ENCODE peak calls at places on chromosomes 16 and 17, in eight cellular contexts. One of them, this sample, is unnamed.

GRCh38 chr16:68590201-68590994 is 51.3 kb downstream of the ZFP90 start:
- DNase-seq in heart right ventricle: peak; percentile 44
- DNase-seq in psoas muscle: peak; percentile 14
- DNase-seq in AG04450: no peak
- DNase-seq in A673: peak; percentile 65
- DNase-seq in SK-N-SH: peak; percentile 91
- DNase-seq in IMR-90: peak; percentile 7
- DNase-seq in esophagus squamous epithelium: no peak
- DNase-seq in this sample: peak; percentile 80

GRCh38 chr17:34579979-34580684 is 750 bp downstream of the TMEM132E start:
- DNase-seq in heart right ventricle: peak; percentile 36
- DNase-seq in psoas muscle: peak; percentile 41
- DNase-seq in AG04450: no peak
- DNase-seq in A673: no peak
- DNase-seq in SK-N-SH: peak; percentile 83
- DNase-seq in IMR-90: no peak
- DNase-seq in esophagus squamous epithelium: no peak
- DNase-seq in this sample: peak; percentile 41

GRCh38 chr17:40032322-40033320 is 17.4 kb downstream of the CSF3 start:
- DNase-seq in heart right ventricle: peak; percentile 69
- DNase-seq in psoas muscle: peak; percentile 70
- DNase-seq in AG04450: no peak
- DNase-seq in A673: no peak
- DNase-seq in SK-N-SH: no peak
- DNase-seq in IMR-90: no peak
- DNase-seq in esophagus squamous epithelium: no peak
- DNase-seq in this sample: no peak

GRCh38 chr17:75808905-75809621 is 24.5 kb downstream of the UNK start:
- DNase-seq in heart right ventricle: no peak
- DNase-seq in psoas muscle: peak; percentile 69
- DNase-seq in AG04450: no peak
- DNase-seq in A673: peak; percentile 44
- DNase-seq in SK-N-SH: peak; percentile 27
- DNase-seq in IMR-90: peak; percentile 37
- DNase-seq in esophagus squamous epithelium: no peak
- DNase-seq in this sample: no peak

GRCh38 chr17:66633322-66633965 is 201.5 kb upstream of the CACNG5 start:
- DNase-seq in heart right ventricle: no peak
- DNase-seq in psoas muscle: no peak
- DNase-seq in AG04450: no peak
- DNase-seq in A673: no peak
- DNase-seq in SK-N-SH: no peak
- DNase-seq in IMR-90: peak; percentile 47
- DNase-seq in esophagus squamous epithelium: no peak
- DNase-seq in this sample: no peak

GRCh38 chr16:70582280-70582978 is 58.8 kb downstream of the SF3B3 start:
- DNase-seq in heart right ventricle: no peak
- DNase-seq in psoas muscle: no peak
- DNase-seq in AG04450: no peak
- DNase-seq in A673: peak; percentile 24
- DNase-seq in SK-N-SH: no peak
- DNase-seq in IMR-90: no peak
- DNase-seq in esophagus squamous epithelium: no peak
- DNase-seq in this sample: no peak

GRCh38 chr16:48204825-48205151 is 39.3 kb upstream of the LONP2 start:
- DNase-seq in heart right ventricle: no peak
- DNase-seq in psoas muscle: no peak
- DNase-seq in AG04450: no peak
- DNase-seq in A673: no peak
- DNase-seq in SK-N-SH: no peak
- DNase-seq in IMR-90: no peak
- DNase-seq in esophagus squamous epithelium: no peak
- DNase-seq in this sample: no peak

GRCh38 chr17:65531508-65532431 is 29.7 kb downstream of the AXIN2 start:
- DNase-seq in heart right ventricle: peak; percentile 56
- DNase-seq in psoas muscle: peak; percentile 61
- DNase-seq in AG04450: peak; percentile 50
- DNase-seq in A673: no peak
- DNase-seq in SK-N-SH: peak; percentile 93
- DNase-seq in IMR-90: peak; percentile 67
- DNase-seq in esophagus squamous epithelium: no peak
- DNase-seq in this sample: peak; percentile 88

GRCh38 chr17:75289832-75290337 is 652 bp upstream of the SLC25A19 start:
- DNase-seq in heart right ventricle: peak; percentile 39
- DNase-seq in psoas muscle: peak; percentile 44
- DNase-seq in AG04450: no peak
- DNase-seq in A673: peak; percentile 74
- DNase-seq in SK-N-SH: no peak
- DNase-seq in IMR-90: peak; percentile 60
- DNase-seq in esophagus squamous epithelium: no peak
- DNase-seq in this sample: no peak

GRCh38 chr17:53470626-53471025 is 352.1 kb upstream of the KIF2B start:
- DNase-seq in heart right ventricle: no peak
- DNase-seq in psoas muscle: no peak
- DNase-seq in AG04450: no peak
- DNase-seq in A673: no peak
- DNase-seq in SK-N-SH: no peak
- DNase-seq in IMR-90: no peak
- DNase-seq in esophagus squamous epithelium: no peak
- DNase-seq in this sample: no peak

GRCh38 chr16:48850097-48850496 is 240.1 kb upstream of the N4BP1 start:
- DNase-seq in heart right ventricle: no peak
- DNase-seq in psoas muscle: no peak
- DNase-seq in AG04450: no peak
- DNase-seq in A673: no peak
- DNase-seq in SK-N-SH: no peak
- DNase-seq in IMR-90: no peak
- DNase-seq in esophagus squamous epithelium: no peak
- DNase-seq in this sample: no peak

GRCh38 chr17:82228278-82228841 is 482 bp upstream of the SLC16A3 start:
- DNase-seq in heart right ventricle: peak; percentile 66
- DNase-seq in psoas muscle: peak; percentile 54
- DNase-seq in AG04450: no peak
- DNase-seq in A673: no peak
- DNase-seq in SK-N-SH: no peak
- DNase-seq in IMR-90: no peak
- DNase-seq in esophagus squamous epithelium: no peak
- DNase-seq in this sample: no peak

GRCh38 chr17:21376835-21377690 is 906 bp downstream of the KCNJ12 start:
- DNase-seq in heart right ventricle: peak; percentile 36
- DNase-seq in psoas muscle: peak; percentile 44
- DNase-seq in AG04450: no peak
- DNase-seq in A673: peak; percentile 35
- DNase-seq in SK-N-SH: peak; percentile 77
- DNase-seq in IMR-90: peak; percentile 8
- DNase-seq in esophagus squamous epithelium: no peak
- DNase-seq in this sample: no peak

GRCh38 chr17:40485851-40486512 is 15.4 kb downstream of the TNS4 start:
- DNase-seq in heart right ventricle: no peak
- DNase-seq in psoas muscle: peak; percentile 42
- DNase-seq in AG04450: peak; percentile 98
- DNase-seq in A673: peak; percentile 32
- DNase-seq in SK-N-SH: no peak
- DNase-seq in IMR-90: peak; percentile 100
- DNase-seq in esophagus squamous epithelium: no peak
- DNase-seq in this sample: peak; percentile 70

GRCh38 chr17:43851744-43852143 is 4.8 kb downstream of the CD300LG start:
- DNase-seq in heart right ventricle: no peak
- DNase-seq in psoas muscle: no peak
- DNase-seq in AG04450: no peak
- DNase-seq in A673: no peak
- DNase-seq in SK-N-SH: no peak
- DNase-seq in IMR-90: no peak
- DNase-seq in esophagus squamous epithelium: no peak
- DNase-seq in this sample: no peak

GRCh38 chr17:72749119-72749572 is 343.3 kb downstream of the SLC39A11 start:
- DNase-seq in heart right ventricle: no peak
- DNase-seq in psoas muscle: no peak
- DNase-seq in AG04450: no peak
- DNase-seq in A673: no peak
- DNase-seq in SK-N-SH: no peak
- DNase-seq in IMR-90: no peak
- DNase-seq in esophagus squamous epithelium: no peak
- DNase-seq in this sample: no peak

GRCh38 chr16:69340095-69340644 is 598 bp downstream of the NIP7 start:
- DNase-seq in heart right ventricle: no peak
- DNase-seq in psoas muscle: no peak
- DNase-seq in AG04450: no peak
- DNase-seq in A673: no peak
- DNase-seq in SK-N-SH: no peak
- DNase-seq in IMR-90: peak; percentile 24
- DNase-seq in esophagus squamous epithelium: no peak
- DNase-seq in this sample: no peak

GRCh38 chr17:7588553-7589203 is 1.2 kb downstream of the SOX15 start:
- DNase-seq in heart right ventricle: no peak
- DNase-seq in psoas muscle: no peak
- DNase-seq in AG04450: no peak
- DNase-seq in A673: no peak
- DNase-seq in SK-N-SH: peak; percentile 47
- DNase-seq in IMR-90: no peak
- DNase-seq in esophagus squamous epithelium: no peak
- DNase-seq in this sample: no peak

GRCh38 chr16:17374668-17375255 is 96.0 kb downstream of the XYLT1 start:
- DNase-seq in heart right ventricle: no peak
- DNase-seq in psoas muscle: no peak
- DNase-seq in AG04450: no peak
- DNase-seq in A673: no peak
- DNase-seq in SK-N-SH: no peak
- DNase-seq in IMR-90: no peak
- DNase-seq in esophagus squamous epithelium: no peak
- DNase-seq in this sample: no peak

GRCh38 chr16:88806491-88807111 is 3.0 kb downstream of the CDT1 start:
- DNase-seq in heart right ventricle: no peak
- DNase-seq in psoas muscle: no peak
- DNase-seq in AG04450: no peak
- DNase-seq in A673: no peak
- DNase-seq in SK-N-SH: no peak
- DNase-seq in IMR-90: no peak
- DNase-seq in esophagus squamous epithelium: no peak
- DNase-seq in this sample: no peak

GRCh38 chr16:88805887-88806393 is 2.4 kb downstream of the CDT1 start:
- DNase-seq in heart right ventricle: no peak
- DNase-seq in psoas muscle: no peak
- DNase-seq in AG04450: no peak
- DNase-seq in A673: no peak
- DNase-seq in SK-N-SH: no peak
- DNase-seq in IMR-90: no peak
- DNase-seq in esophagus squamous epithelium: no peak
- DNase-seq in this sample: no peak

GRCh38 chr16:88804552-88805339 is 1.2 kb downstream of the CDT1 start:
- DNase-seq in heart right ventricle: no peak
- DNase-seq in psoas muscle: no peak
- DNase-seq in AG04450: no peak
- DNase-seq in A673: no peak
- DNase-seq in SK-N-SH: peak; percentile 64
- DNase-seq in IMR-90: no peak
- DNase-seq in esophagus squamous epithelium: no peak
- DNase-seq in this sample: no peak

GRCh38 chr16:88804173-88804551 is 573 bp downstream of the CDT1 start:
- DNase-seq in heart right ventricle: no peak
- DNase-seq in psoas muscle: no peak
- DNase-seq in AG04450: no peak
- DNase-seq in A673: no peak
- DNase-seq in SK-N-SH: peak; percentile 70
- DNase-seq in IMR-90: no peak
- DNase-seq in esophagus squamous epithelium: no peak
- DNase-seq in this sample: no peak

GRCh38 chr16:88805340-88805715 is 1.7 kb downstream of the CDT1 start:
- DNase-seq in heart right ventricle: no peak
- DNase-seq in psoas muscle: no peak
- DNase-seq in AG04450: no peak
- DNase-seq in A673: no peak
- DNase-seq in SK-N-SH: no peak
- DNase-seq in IMR-90: no peak
- DNase-seq in esophagus squamous epithelium: no peak
- DNase-seq in this sample: no peak
- H3K4me3 ChIP-seq in heart right ventricle: no peak overlapping the region
- H3K4me3 ChIP-seq in psoas muscle: no peak overlapping the region
- H3K4me3 ChIP-seq in AG04450: no peak overlapping the region
- H3K4me3 ChIP-seq in A673: peak overlapping the region; percentile 88
- H3K4me3 ChIP-seq in SK-N-SH: peak overlapping the region; percentile 74
- H3K4me3 ChIP-seq in IMR-90: no peak overlapping the region
- H3K4me3 ChIP-seq in esophagus squamous epithelium: peak overlapping the region; percentile 58
- H3K4me3 ChIP-seq in this sample: no peak overlapping the region

GRCh38 chr16:80148826-80149225 is 392.0 kb upstream of the DYNLRB2 start:
- DNase-seq in heart right ventricle: no peak
- DNase-seq in psoas muscle: no peak
- DNase-seq in AG04450: no peak
- DNase-seq in A673: no peak
- DNase-seq in SK-N-SH: no peak
- DNase-seq in IMR-90: no peak
- DNase-seq in esophagus squamous epithelium: no peak
- DNase-seq in this sample: no peak
- TF ChIP-seq CTCF in heart right ventricle: no peak
- TF ChIP-seq CTCF in psoas muscle: no peak
- TF ChIP-seq CTCF in AG04450: no peak
- TF ChIP-seq CTCF in A673: no peak
- TF ChIP-seq CTCF in SK-N-SH: no peak
- TF ChIP-seq CTCF in IMR-90: no peak
- TF ChIP-seq CTCF in esophagus squamous epithelium: no peak
- TF ChIP-seq CTCF in this sample: no peak

GRCh38 chr16:31886227-31886626 is 12.6 kb downstream of the ZNF267 start:
- DNase-seq in heart right ventricle: no peak
- DNase-seq in psoas muscle: no peak
- DNase-seq in AG04450: no peak
- DNase-seq in A673: no peak
- DNase-seq in SK-N-SH: no peak
- DNase-seq in IMR-90: no peak
- DNase-seq in esophagus squamous epithelium: no peak
- DNase-seq in this sample: no peak

GRCh38 chr16:31893824-31894223 is 20.2 kb downstream of the ZNF267 start:
- DNase-seq in heart right ventricle: no peak
- DNase-seq in psoas muscle: no peak
- DNase-seq in AG04450: no peak
- DNase-seq in A673: no peak
- DNase-seq in SK-N-SH: no peak
- DNase-seq in IMR-90: no peak
- DNase-seq in esophagus squamous epithelium: no peak
- DNase-seq in this sample: no peak

DNA sequence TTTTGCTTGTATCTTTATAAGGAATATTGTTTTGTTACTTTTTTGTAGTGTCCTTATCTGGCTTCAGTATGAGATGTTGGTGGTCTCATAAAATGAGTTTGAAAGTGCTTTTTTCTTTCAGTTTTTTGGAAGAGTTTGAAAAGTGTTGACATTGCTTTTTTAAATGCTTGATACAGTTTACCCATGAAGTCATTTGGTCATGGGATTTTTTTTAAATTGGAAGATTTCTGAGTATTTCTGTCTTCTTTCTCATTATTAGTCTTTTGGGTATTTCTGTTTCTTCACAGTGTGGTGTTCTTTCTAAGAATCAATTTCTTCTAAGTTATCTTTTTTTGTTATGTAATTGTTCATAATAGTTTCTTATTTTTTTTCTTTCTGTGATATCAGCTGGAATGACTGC is 15.1 kb downstream of the ZNF267 start:
- DNase-seq in heart right ventricle: no peak
- DNase-seq in psoas muscle: no peak
- DNase-seq in AG04450: no peak
- DNase-seq in A673: no peak
- DNase-seq in SK-N-SH: no peak
- DNase-seq in IMR-90: no peak
- DNase-seq in esophagus squamous epithelium: no peak
- DNase-seq in this sample: no peak
- H3K9me3 ChIP-seq in heart right ventricle: no peaks in the 10 kb centered on the region
- H3K9me3 ChIP-seq in psoas muscle: no peaks in the 10 kb centered on the region
- H3K9me3 ChIP-seq in AG04450: peaks cover 10% of the 10 kb centered on the region
- H3K9me3 ChIP-seq in A673: peaks cover 24% of the 10 kb centered on the region
- H3K9me3 ChIP-seq in SK-N-SH: peaks cover 25% of the 10 kb centered on the region
- H3K9me3 ChIP-seq in IMR-90: peaks cover 9% of the 10 kb centered on the region
- H3K9me3 ChIP-seq in esophagus squamous epithelium: peaks cover 42% of the 10 kb centered on the region
- H3K9me3 ChIP-seq in this sample: no peaks in the 10 kb centered on the region

GRCh38 chr17:68198931-68199836 is 48.7 kb upstream of the AMZ2 start:
- DNase-seq in heart right ventricle: no peak
- DNase-seq in psoas muscle: peak; percentile 21
- DNase-seq in AG04450: no peak
- DNase-seq in A673: no peak
- DNase-seq in SK-N-SH: peak; percentile 72
- DNase-seq in IMR-90: no peak
- DNase-seq in esophagus squamous epithelium: no peak
- DNase-seq in this sample: no peak
- H3K4me3 ChIP-seq in heart right ventricle: peak overlapping the region; percentile 39
- H3K4me3 ChIP-seq in psoas muscle: peak overlapping the region; percentile 49
- H3K4me3 ChIP-seq in AG04450: no peak overlapping the region
- H3K4me3 ChIP-seq in A673: peak overlapping the region; percentile 24
- H3K4me3 ChIP-seq in SK-N-SH: no peak overlapping the region
- H3K4me3 ChIP-seq in IMR-90: no peak overlapping the region
- H3K4me3 ChIP-seq in esophagus squamous epithelium: peak overlapping the region; percentile 31
- H3K4me3 ChIP-seq in this sample: no peak overlapping the region